ENCODE peak calls at places on chromosomes 16 and 17, in six cellular contexts. K is body of pancreas, Z is glutamatergic neuron, H is K562, V is neural crest cell, E is fibroblast of mammary gland. Q is an unnamed sample.

GRCh38 chr17:80845863-80846671 is 145.6 kb upstream of the CHMP6 start:
- DNase-seq in K (no peak), Z (no peak), H (no peak), V (no peak), E (no peak), Q (peak)

GRCh38 chr16:85390511-85391174 is 222.5 kb upstream of the GSE1 start:
- DNase-seq in K (peak), Z (peak), H (peak), V (no peak), E (peak), Q (no peak)

GRCh38 chr17:17551361-17551760 is 40.1 kb downstream of the PEMT start:
- DNase-seq in K (no peak), Z (no peak), H (no peak), V (no peak), E (no peak), Q (no peak)

GRCh38 chr17:7887482-7888183 is 956 bp upstream of the CHD3 start:
- DNase-seq in K (peak), Z (peak), H (peak), V (peak), E (peak), Q (peak)

GRCh38 chr16:13968835-13969234 is 48.9 kb downstream of the ERCC4 start:
- DNase-seq in K (no peak), Z (no peak), H (no peak), V (no peak), E (no peak), Q (no peak)

GRCh38 chr17:6108382-6108781 is 38.2 kb downstream of the WSCD1 start:
- DNase-seq in K (no peak), Z (no peak), H (no peak), V (no peak), E (no peak), Q (no peak)

GRCh38 chr17:2056221-2057129 is 1.6 kb downstream of the HIC1 start:
- DNase-seq in K (peak), Z (peak), H (no peak), V (no peak), E (no peak), Q (peak)

GRCh38 chr17:35801583-35802224 is 6.3 kb upstream of the MMP28 start:
- DNase-seq in K (peak), Z (peak), H (no peak), V (no peak), E (peak), Q (no peak)

GRCh38 chr16:85553436-85554113 is 59.5 kb upstream of the GSE1 start:
- DNase-seq in K (peak), Z (no peak), H (no peak), V (no peak), E (peak), Q (peak)

GRCh38 chr16:10945065-10945787 is 862 bp downstream of the CLEC16A start:
- DNase-seq in K (no peak), Z (no peak), H (no peak), V (no peak), E (no peak), Q (no peak)

GRCh38 chr16:10946308-10946707 is 1.9 kb downstream of the CLEC16A start:
- DNase-seq in K (peak), Z (no peak), H (no peak), V (no peak), E (no peak), Q (no peak)

GRCh38 chr16:10942352-10943297 is at the start of gene DEXI:
- DNase-seq in K (peak), Z (peak), H (peak), V (peak), E (peak), Q (peak)

GRCh38 chr16:10947211-10947787 is 2.9 kb downstream of the CLEC16A start:
- DNase-seq in K (no peak), Z (no peak), H (no peak), V (no peak), E (no peak), Q (no peak)

GRCh38 chr16:10944249-10945064 is at the start of gene CLEC16A:
- DNase-seq in K (peak), Z (peak), H (peak), V (peak), E (peak), Q (peak)
- TF ChIP-seq CTCF in K (no peak), Z (peak), H (peak), V (no peak), E (no peak), Q (no peak)

GRCh38 chr16:21284414-21284813 is 6.3 kb upstream of the CRYM start:
- DNase-seq in K (no peak), Z (no peak), H (no peak), V (no peak), E (no peak), Q (no peak)
- TF ChIP-seq CTCF in K (no peak), Z (no peak), H (no peak), V (no peak), E (no peak), Q (no peak)

GRCh38 chr17:40284085-40284713 is 3.5 kb upstream of the CDC6 start:
- DNase-seq in K (peak), Z (no peak), H (no peak), V (no peak), E (peak), Q (no peak)
- TF ChIP-seq CTCF in K (peak), Z (peak), H (no peak), V (peak), E (peak), Q (no peak)

GRCh38 chr16:77191259-77191969 is 424 bp downstream of the MON1B start:
- DNase-seq in K (no peak), Z (no peak), H (peak), V (no peak), E (peak), Q (peak)
- TF ChIP-seq CTCF in K (no peak), Z (no peak), H (no peak), V (no peak), E (no peak), Q (no peak)

GRCh38 chr17:83135692-83136091 is 56.3 kb downstream of the METRNL start:
- DNase-seq in K (no peak), Z (no peak), H (no peak), V (no peak), E (no peak), Q (no peak)
- TF ChIP-seq CTCF in K (no peak), Z (no peak), H (no peak), V (no peak), E (no peak), Q (no peak)